ENCODE peak calls at places on chromosomes 11 and 22, in six cellular contexts. X is K562, H is HCT116, J is GM12878, C is NT2/D1, S is H1. F is an unnamed sample.
A peak's percentile ranks its signal among the peaks of the same experiment; 100 is the strongest.

GRCh38 chr11:100667449-100667848 is 19.6 kb upstream of the ARHGAP42 start:
- DNase-seq in J (no peak), C (no peak), S (no peak), H (no peak), X (no peak), F (no peak)

GRCh38 chr22:23193882-23194281 is 13.6 kb downstream of the BCR start:
- DNase-seq in C (no peak), H (no peak), S (no peak), J (no peak), X (no peak), F (no peak)

GRCh38 chr22:37401861-37402506 is 25.3 kb downstream of the ELFN2 start:
- DNase-seq in S (no peak), J (no peak), C (no peak), H (no peak), X (no peak), F (no peak)

GRCh38 chr22:30332994-30333706 is 6.4 kb upstream of the TBC1D10A start:
- DNase-seq in X (no peak), H (no peak), S (no peak), J (no peak), C (no peak), F (no peak)

GRCh38 chr11:127103586-127104388 is 103.2 kb upstream of the KIRREL3 start:
- DNase-seq in J (no peak), C (no peak), X (no peak), H (no peak), S (no peak), F (no peak)

GRCh38 chr11:40185793-40186192 is 1273.7 kb downstream of the LRRC4C start:
- DNase-seq in S (no peak), X (no peak), J (no peak), H (no peak), C (no peak), F (no peak)

GRCh38 chr11:134537941-134538340 is 125.9 kb upstream of the B3GAT1 start:
- DNase-seq in C (no peak), H (no peak), X (no peak), S (no peak), J (no peak), F (no peak)

GRCh38 chr11:115590254-115590653 is 86.0 kb upstream of the CADM1 start:
- DNase-seq in C (no peak), X (no peak), H (no peak), J (no peak), S (no peak), F (no peak)

GRCh38 chr11:61472868-61473267 is 35.7 kb upstream of the LRRC10B start:
- DNase-seq in C (no peak), S (no peak), H (no peak), X (no peak), J (no peak), F (no peak)

GRCh38 chr11:102309621-102310541 is 7.4 kb upstream of the BIRC3 start:
- DNase-seq in C (peak; percentile 15), J (no peak), H (no peak), X (peak; percentile 37), S (peak; percentile 17), F (peak; percentile 18)

GRCh38 chr11:17777086-17777725 is 42.6 kb downstream of the KCNC1 start:
- DNase-seq in J (no peak), H (no peak), X (no peak), C (no peak), S (no peak), F (no peak)

GRCh38 chr11:65498042-65498726 is 661 bp upstream of the MALAT1 start:
- DNase-seq in C (no peak), S (no peak), J (peak; percentile 53), X (peak; percentile 79), H (no peak), F (no peak)

GRCh38 chr22:34344702-34345101 is 424.4 kb upstream of the LARGE1 start:
- DNase-seq in S (no peak), C (no peak), J (no peak), X (no peak), H (no peak), F (no peak)

GRCh38 chr11:86547727-86548126 is 124.7 kb downstream of the ME3 start:
- DNase-seq in C (no peak), H (no peak), S (no peak), X (no peak), J (no peak), F (no peak)

DNA sequence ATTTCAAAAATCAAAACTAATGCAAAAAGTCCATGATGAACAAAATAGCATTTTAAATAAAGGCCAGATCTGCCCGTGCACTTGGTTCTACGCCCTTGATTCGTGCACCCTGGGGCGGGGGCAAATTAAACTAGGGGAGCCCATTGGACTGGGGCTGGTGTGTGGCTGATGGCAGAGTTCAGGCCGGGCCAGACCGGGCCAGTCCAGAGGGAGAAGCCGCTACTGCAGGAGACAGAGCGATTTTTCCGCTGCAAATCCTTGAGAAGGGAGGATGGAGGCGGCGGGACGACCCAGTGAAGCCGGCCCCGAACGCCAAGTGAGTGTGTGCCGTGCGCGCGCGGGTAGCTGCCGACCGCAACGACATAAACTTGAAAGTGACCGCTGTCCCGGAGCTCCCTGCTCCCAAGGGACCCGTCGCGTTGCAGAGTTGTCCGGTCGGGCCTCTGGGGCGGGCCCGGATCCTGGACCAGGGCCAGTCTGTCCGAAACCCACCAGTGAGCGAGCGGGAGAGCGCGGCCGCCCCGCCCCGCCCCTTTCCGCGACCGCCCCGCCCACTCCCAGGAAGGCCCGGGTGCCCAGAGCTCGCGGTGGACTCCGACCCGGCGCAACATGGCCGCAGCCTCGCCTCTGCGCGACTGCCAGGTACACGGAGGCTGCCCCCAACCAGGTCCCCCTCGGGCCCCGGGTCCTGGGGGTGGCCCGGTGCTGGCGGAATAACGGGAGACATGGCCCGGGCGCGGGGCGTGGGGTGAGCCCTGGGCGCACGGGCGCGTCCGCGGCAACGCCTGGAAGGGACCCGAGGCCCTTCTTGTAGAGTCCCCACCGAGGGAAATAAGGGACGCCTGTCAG is at the start of gene TTC38:
- DNase-seq in C (peak; percentile 25), X (peak; percentile 89), S (peak; percentile 19), H (peak; percentile 75), J (no peak), F (peak; percentile 90)
- TF ChIP-seq ZNF274 in C (no peak), X (no peak), S (no peak), H (no peak), J (no peak), F (peak; percentile 80)

GRCh38 chr11:12402027-12402426 is 24.7 kb downstream of the PARVA start:
- DNase-seq in C (no peak), J (no peak), H (no peak), X (peak; percentile 8), S (no peak), F (no peak)
- TF ChIP-seq ZNF274 in C (no peak), J (no peak), H (no peak), X (no peak), S (no peak), F (no peak)

DNA sequence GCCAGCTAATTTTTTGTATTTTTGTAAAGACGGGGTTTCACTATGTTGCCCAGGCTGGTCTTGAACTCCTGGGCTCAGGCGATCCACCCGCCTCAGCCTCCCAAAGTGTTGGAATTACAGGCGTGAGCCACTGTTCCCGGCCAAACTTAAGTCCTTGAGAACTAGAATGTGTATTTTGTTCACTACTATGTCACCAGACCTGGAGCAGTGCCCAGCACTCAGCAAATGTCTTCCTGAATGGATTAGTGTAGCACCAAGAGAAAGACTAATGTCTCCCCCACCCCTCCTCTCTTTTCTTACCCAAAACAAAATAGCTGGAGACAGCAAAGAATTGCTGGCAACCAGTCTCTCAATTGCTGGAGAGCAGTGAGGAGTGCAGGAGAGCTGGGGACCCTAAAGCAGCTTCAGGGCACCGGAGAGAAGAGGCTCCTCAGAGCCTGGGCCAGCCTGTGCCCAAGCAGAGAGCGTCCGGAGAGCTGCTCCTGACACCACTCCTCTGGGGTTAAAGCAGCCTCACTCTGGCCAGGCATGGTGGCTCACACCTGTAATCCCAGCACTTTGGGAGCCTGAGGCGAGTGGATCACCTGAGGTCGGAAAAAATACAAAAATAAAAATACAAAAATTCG is 14.9 kb downstream of the SLC25A18 start:
- DNase-seq in X (no peak), H (no peak), C (no peak), J (no peak), S (no peak), F (peak; percentile 21)
- TF ChIP-seq ZNF274 in X (no peak), H (no peak), C (no peak), J (no peak), S (no peak), F (no peak)

GRCh38 chr22:44888491-44888941 is 121.3 kb downstream of the PHF21B start:
- DNase-seq in H (no peak), S (peak; percentile 13), X (no peak), J (no peak), C (no peak), F (no peak)

GRCh38 chr22:44887941-44888366 is 121.9 kb downstream of the PHF21B start:
- DNase-seq in C (no peak), X (no peak), S (no peak), J (no peak), H (no peak), F (no peak)

GRCh38 chr22:44890416-44891292 is 119.2 kb downstream of the PHF21B start:
- DNase-seq in J (no peak), S (no peak), C (no peak), X (no peak), H (no peak), F (no peak)

GRCh38 chr22:44891293-44891747 is 118.5 kb downstream of the PHF21B start:
- DNase-seq in H (no peak), C (no peak), S (no peak), J (no peak), X (no peak), F (no peak)

GRCh38 chr22:44889233-44889878 is 120.4 kb downstream of the PHF21B start:
- DNase-seq in C (no peak), J (no peak), H (no peak), X (peak; percentile 24), S (no peak), F (no peak)
- TF ChIP-seq ZNF274 in C (no peak), J (no peak), H (no peak), X (no peak), S (no peak), F (no peak)

DNA sequence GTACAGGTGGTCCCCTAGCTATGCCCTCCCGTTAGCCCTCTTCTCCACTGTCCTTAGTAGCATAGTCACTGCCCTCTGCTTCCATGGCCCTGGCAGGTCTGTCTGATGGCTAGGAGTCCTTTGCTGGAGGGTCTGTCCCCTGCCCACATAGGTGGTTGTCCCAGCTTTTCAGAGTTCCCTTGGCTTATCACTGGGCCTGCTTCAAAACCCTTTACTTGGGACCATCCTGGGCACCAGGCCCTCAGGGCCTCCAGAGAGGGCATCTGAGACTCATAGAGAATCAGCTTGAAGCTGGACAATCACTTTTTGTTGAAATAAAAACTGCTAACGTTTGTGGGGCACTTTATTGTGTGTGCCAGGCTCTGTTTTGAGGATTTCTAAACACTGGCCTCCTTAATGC is 750 bp upstream of the KCNK4 start:
- DNase-seq in J (no peak), C (no peak), H (no peak), S (no peak), X (no peak), F (no peak)
- TF ChIP-seq ZNF274 in J (no peak), C (no peak), H (no peak), S (no peak), X (no peak), F (no peak)

DNA sequence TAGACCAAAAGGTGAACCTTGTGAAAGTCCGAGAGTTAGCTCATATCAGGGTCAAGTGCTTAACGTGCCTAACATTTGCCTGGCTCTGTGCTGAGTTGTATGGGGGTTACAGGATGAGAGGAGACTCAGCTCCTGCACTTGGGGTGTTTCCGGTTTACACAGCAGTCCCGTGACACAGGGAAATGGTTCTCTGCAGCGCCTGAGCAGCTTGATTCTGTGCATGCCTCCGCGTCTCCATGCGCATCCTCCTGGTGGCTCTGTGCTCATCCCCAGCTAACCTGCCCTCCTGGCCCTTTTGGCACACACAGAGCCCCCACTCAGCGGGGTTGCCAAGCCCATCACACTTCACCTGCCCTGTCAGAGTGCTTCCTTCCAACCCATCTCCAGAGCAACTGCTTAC is 238.3 kb upstream of the TBCEL start:
- DNase-seq in X (no peak), C (no peak), J (no peak), H (no peak), S (no peak), F (no peak)
- TF ChIP-seq ZNF274 in X (no peak), C (no peak), J (no peak), H (no peak), S (no peak), F (no peak)